ENCODE peak calls at places on chromosomes 7 and 10, in four cellular contexts. G, J, C and H are unnamed samples.

GRCh38 chr10:13972609-13973008 is 358.1 kb downstream of the FRMD4A start:
- DNase-seq in G (no peak), J (no peak), C (no peak), H (no peak)

GRCh38 chr7:94336009-94336408 is 58.7 kb upstream of the COL1A2 start:
- DNase-seq in G (no peak), J (peak), C (no peak), H (no peak)

GRCh38 chr10:113073549-113074189 is 123.6 kb downstream of the TCF7L2 start:
- DNase-seq in G (no peak), J (peak), C (peak), H (peak)

GRCh38 chr7:142709921-142710320 is 39.4 kb upstream of the PRSS1 start:
- DNase-seq in G (no peak), J (no peak), C (no peak), H (no peak)

GRCh38 chr7:137879357-137880158 is 32.8 kb upstream of the DGKI start:
- DNase-seq in G (no peak), J (no peak), C (peak), H (no peak)

GRCh38 chr7:150415161-150416160 is 35.0 kb upstream of the GIMAP8 start:
- DNase-seq in G (no peak), J (no peak), C (peak), H (no peak)

GRCh38 chr7:29968683-29969457 is 20.7 kb downstream of the SCRN1 start:
- DNase-seq in G (peak), J (peak), C (no peak), H (no peak)

GRCh38 chr10:80276335-80276734 is 13.1 kb downstream of the MAT1A start:
- DNase-seq in G (no peak), J (no peak), C (no peak), H (no peak)

GRCh38 chr10:58305821-58306220 is 29.0 kb upstream of the UBE2D1 start:
- DNase-seq in G (no peak), J (no peak), C (no peak), H (no peak)

GRCh38 chr10:121113385-121113696 is 262.2 kb downstream of the WDR11 start:
- DNase-seq in G (no peak), J (no peak), C (no peak), H (no peak)

GRCh38 chr10:110802551-110803238 is 69.0 kb upstream of the PDCD4 start:
- DNase-seq in G (peak), J (peak), C (no peak), H (peak)

GRCh38 chr10:69043931-69044531 is 43.9 kb upstream of the SRGN start:
- DNase-seq in G (no peak), J (no peak), C (no peak), H (no peak)

GRCh38 chr10:18044976-18045720 is 93.4 kb downstream of the SLC39A12 start:
- DNase-seq in G (no peak), J (no peak), C (no peak), H (peak)

GRCh38 chr7:100884741-100885439 is 4.6 kb downstream of the UFSP1 start:
- DNase-seq in G (no peak), J (no peak), C (peak), H (no peak)

GRCh38 chr10:91592282-91593020 is 40.4 kb downstream of the PPP1R3C start:
- DNase-seq in G (no peak), J (no peak), C (no peak), H (no peak)

GRCh38 chr10:64261092-64261491 is 739.9 kb downstream of the REEP3 start:
- DNase-seq in G (no peak), J (no peak), C (no peak), H (no peak)

GRCh38 chr7:128000048-128000447 is 31.2 kb downstream of the LRRC4 start:
- DNase-seq in G (no peak), J (no peak), C (no peak), H (no peak)

GRCh38 chr7:140200102-140200989 is 23.6 kb upstream of the KDM7A start:
- DNase-seq in G (no peak), J (peak), C (no peak), H (peak)

GRCh38 chr7:94823952-94824351 is 83.4 kb upstream of the PPP1R9A start:
- DNase-seq in G (no peak), J (peak), C (no peak), H (peak)